ENCODE peak calls at places on chromosomes 13 and 19, in six cellular contexts. W, C, R, L, E and B are unnamed samples. For H3K4me1, the result is how much of the 10 kb centered on the place peaks cover.

GRCh38 chr13:37598572-37598971 is at the start of gene POSTN:
- DNase-seq in W (peak), C (no peak), R (no peak), L (no peak), E (no peak), B (no peak)

GRCh38 chr19:33947565-33947964 is 150.9 kb downstream of the KCTD15 start:
- DNase-seq in W (no peak), C (no peak), R (no peak), L (no peak), E (no peak), B (no peak)

GRCh38 chr19:17719730-17720486 is 628 bp downstream of the MAP1S start:
- DNase-seq in W (no peak), C (peak), R (no peak), L (no peak), E (peak), B (peak)

GRCh38 chr13:35630551-35631275 is 154.2 kb upstream of the MAB21L1 start:
- DNase-seq in W (peak), C (no peak), R (no peak), L (no peak), E (no peak), B (no peak)

GRCh38 chr19:35556846-35557538 is 6.5 kb downstream of the ATP4A start:
- DNase-seq in W (no peak), C (no peak), R (no peak), L (no peak), E (no peak), B (no peak)

GRCh38 chr13:108594153-108594552 is 35.3 kb upstream of the MYO16 start:
- DNase-seq in W (no peak), C (no peak), R (no peak), L (no peak), E (no peak), B (no peak)

GRCh38 chr13:50250403-50250802 is 235.2 kb downstream of the KCNRG start:
- DNase-seq in W (no peak), C (no peak), R (no peak), L (no peak), E (no peak), B (no peak)

GRCh38 chr13:112159575-112160547 is 92.9 kb downstream of the SOX1 start:
- DNase-seq in W (no peak), C (no peak), R (no peak), L (no peak), E (no peak), B (peak)

GRCh38 chr13:100478107-100478809 is 110.3 kb downstream of the GGACT start:
- DNase-seq in W (no peak), C (no peak), R (no peak), L (no peak), E (no peak), B (no peak)

GRCh38 chr19:4568884-4569283 is 9.4 kb upstream of the SEMA6B start:
- DNase-seq in W (no peak), C (no peak), R (no peak), L (no peak), E (no peak), B (no peak)

GRCh38 chr19:53019684-53020083 is 6.0 kb downstream of the ERVV-1 start:
- DNase-seq in W (no peak), C (no peak), R (no peak), L (no peak), E (no peak), B (no peak)

GRCh38 chr19:37361994-37362393 is 8.9 kb upstream of the ZNF527 start:
- DNase-seq in W (peak), C (no peak), R (no peak), L (no peak), E (no peak), B (no peak)

GRCh38 chr13:27295096-27295495 is 24.5 kb downstream of the RASL11A start:
- DNase-seq in W (no peak), C (no peak), R (no peak), L (no peak), E (no peak), B (no peak)

GRCh38 chr19:1057185-1057857 is 9.6 kb upstream of the ARHGAP45 start:
- DNase-seq in W (peak), C (no peak), R (no peak), L (no peak), E (no peak), B (no peak)

GRCh38 chr19:40688294-40688693 is 2.2 kb downstream of the NUMBL start:
- DNase-seq in W (no peak), C (no peak), R (no peak), L (no peak), E (no peak), B (no peak)

GRCh38 chr13:113001251-113002140 is 32.5 kb downstream of the MCF2L start:
- DNase-seq in W (peak), C (no peak), R (no peak), L (no peak), E (peak), B (peak)

GRCh38 chr13:75514080-75515040 is 23.3 kb downstream of the COMMD6 start:
- DNase-seq in W (peak), C (no peak), R (no peak), L (no peak), E (no peak), B (no peak)

GRCh38 chr19:12936582-12936981 is 1.8 kb upstream of the CALR start:
- DNase-seq in W (no peak), C (no peak), R (no peak), L (no peak), E (no peak), B (no peak)

DNA sequence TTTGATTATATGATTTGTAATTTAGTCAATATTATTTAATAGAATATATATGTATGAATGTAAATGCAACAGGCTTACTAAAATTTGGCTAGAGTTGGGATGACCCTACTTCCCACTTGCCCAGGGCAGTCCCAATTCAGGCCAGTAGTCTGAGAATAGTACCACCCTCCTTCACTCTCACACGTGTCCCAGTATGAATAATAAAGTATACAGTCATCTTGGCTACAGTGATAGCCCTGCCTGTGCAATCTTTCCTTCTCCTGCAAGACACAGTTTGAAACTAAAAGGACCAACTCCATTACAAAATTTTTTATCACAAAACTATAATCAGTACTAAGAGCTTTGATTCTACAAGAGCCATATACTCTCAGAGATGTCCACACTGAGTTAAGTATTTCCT is 76.2 kb downstream of the SACS start:
- DNase-seq in W (peak), C (no peak), R (no peak), L (no peak), E (no peak), B (no peak)
- H3K27ac ChIP-seq in W (no peak), C (no peak), R (no peak), L (no peak), E (no peak), B (no peak)

GRCh38 chr19:5958074-5958850 is 19.7 kb downstream of the RANBP3 start:
- DNase-seq in W (no peak), C (no peak), R (no peak), L (no peak), E (no peak), B (no peak)

GRCh38 chr19:5956728-5957127 is 21.2 kb downstream of the RANBP3 start:
- DNase-seq in W (no peak), C (no peak), R (no peak), L (no peak), E (no peak), B (no peak)

GRCh38 chr19:5955638-5955935 is 22.4 kb downstream of the RANBP3 start:
- DNase-seq in W (peak), C (no peak), R (no peak), L (no peak), E (no peak), B (no peak)

GRCh38 chr19:5957132-5957531 is 20.8 kb downstream of the RANBP3 start:
- DNase-seq in W (peak), C (no peak), R (no peak), L (no peak), E (no peak), B (no peak)

DNA sequence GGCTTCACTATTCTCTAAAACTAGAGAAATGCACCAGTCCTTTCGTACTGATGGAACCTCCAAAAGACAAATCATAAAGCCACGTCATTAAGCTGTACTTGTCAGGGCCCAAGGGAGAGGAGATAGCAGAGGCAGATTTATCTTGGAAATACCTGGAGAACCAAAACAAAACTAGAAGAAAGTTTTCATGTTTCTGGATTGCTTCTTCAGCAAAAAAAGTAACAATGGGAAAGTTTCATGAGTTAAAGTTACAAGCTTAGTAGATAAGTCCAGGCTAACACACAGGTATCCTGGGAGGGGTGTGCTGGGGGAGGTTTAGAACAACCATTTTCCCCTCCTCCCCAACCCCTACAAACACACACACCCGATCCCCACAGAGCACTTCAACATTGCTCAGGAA is 21.6 kb downstream of the RANBP3 start:
- DNase-seq in W (no peak), C (no peak), R (no peak), L (no peak), E (no peak), B (no peak)
- H3K4me1 ChIP-seq in W (under half), C (under half), R (half or more), L (half or more), E (half or more), B (half or more)

GRCh38 chr19:50821248-50821612 is 2.4 kb downstream of the KLK1 start:
- DNase-seq in W (no peak), C (no peak), R (no peak), L (no peak), E (no peak), B (no peak)

GRCh38 chr19:50820086-50820485 is 3.5 kb downstream of the KLK1 start:
- DNase-seq in W (no peak), C (no peak), R (no peak), L (no peak), E (no peak), B (no peak)

GRCh38 chr19:50821622-50822021 is 2.0 kb downstream of the KLK1 start:
- DNase-seq in W (no peak), C (no peak), R (no peak), L (no peak), E (no peak), B (no peak)

GRCh38 chr19:50819636-50820035 is 4.0 kb downstream of the KLK1 start:
- DNase-seq in W (no peak), C (no peak), R (no peak), L (no peak), E (no peak), B (no peak)

DNA sequence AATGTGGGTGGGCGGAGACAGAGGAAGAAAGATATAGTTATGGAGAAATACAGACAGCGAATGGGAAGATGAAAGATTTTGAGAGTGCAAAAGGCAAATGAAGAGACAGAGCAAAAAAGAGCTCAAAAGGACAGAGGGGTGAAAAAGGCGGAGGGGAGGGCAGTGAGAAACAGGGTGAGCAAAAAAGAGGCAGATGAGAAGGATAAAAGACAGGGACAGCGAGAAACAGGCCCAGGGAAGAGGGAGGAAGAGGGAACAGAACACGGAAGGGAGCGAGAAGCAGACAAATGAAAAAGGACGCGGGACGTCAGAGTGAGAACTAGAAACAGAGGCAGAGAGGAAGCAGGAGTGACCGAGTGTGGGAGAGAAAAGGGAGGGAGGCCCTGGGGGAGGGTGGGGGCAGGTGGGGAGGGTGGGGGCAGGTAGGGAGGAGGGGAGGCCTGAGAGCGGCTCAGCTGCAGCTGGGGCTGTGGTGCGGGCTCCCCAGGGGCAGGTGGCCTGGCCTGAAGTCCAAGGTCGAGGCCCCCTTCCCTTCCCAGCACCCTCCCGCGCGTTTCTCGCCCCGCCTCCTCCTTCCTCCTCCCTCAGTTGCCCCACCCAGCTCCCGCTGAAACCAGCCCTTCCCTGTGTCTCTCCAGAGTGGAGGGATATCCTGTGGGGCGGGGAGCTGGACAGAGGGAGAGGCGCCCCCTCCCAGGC is 2.9 kb downstream of the KLK1 start:
- DNase-seq in W (no peak), C (no peak), R (no peak), L (no peak), E (no peak), B (peak)
- H3K4me3 ChIP-seq in W (no peak), C (no peak), R (no peak), L (no peak), E (no peak), B (no peak)

DNA sequence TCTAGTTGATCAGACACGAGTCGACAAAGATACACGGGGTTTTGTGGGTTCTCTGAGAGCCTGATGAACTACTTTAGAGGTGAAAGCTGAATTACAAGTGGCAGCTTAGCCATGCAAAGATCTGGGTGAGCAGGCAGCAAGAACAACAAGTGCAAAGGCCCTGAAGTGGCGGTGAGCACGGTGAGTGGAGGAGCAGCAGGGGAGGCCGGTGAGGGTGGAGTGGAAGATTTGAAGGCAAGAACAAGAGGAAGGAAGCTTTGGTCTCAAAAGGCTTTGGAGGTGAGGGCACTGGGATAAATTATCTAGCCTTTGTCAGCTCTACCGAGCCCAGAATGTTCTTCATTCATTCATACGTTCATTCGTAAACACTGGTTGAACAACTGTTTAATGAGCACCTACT is 1.4 kb downstream of the ZNF865 start:
- DNase-seq in W (no peak), C (no peak), R (no peak), L (no peak), E (no peak), B (no peak)
- H3K27ac ChIP-seq in W (peak), C (no peak), R (no peak), L (no peak), E (peak), B (peak)

GRCh38 chr19:47661571-47661970 is 51.7 kb upstream of the EHD2 start:
- DNase-seq in W (no peak), C (no peak), R (no peak), L (no peak), E (no peak), B (no peak)
- H3K4me1 ChIP-seq in W (under half), C (under half), R (half or more), L (under half), E (half or more), B (under half)

GRCh38 chr19:45779231-45780145 is 2.8 kb downstream of the DMPK start:
- DNase-seq in W (peak), C (peak), R (peak), L (peak), E (peak), B (peak)
- H3K4me3 ChIP-seq in W (peak), C (peak), R (no peak), L (peak), E (peak), B (peak)

GRCh38 chr13:26229080-26229615 is 7.0 kb upstream of the RNF6 start:
- DNase-seq in W (no peak), C (no peak), R (no peak), L (no peak), E (no peak), B (no peak)
- H3K27ac ChIP-seq in W (no peak), C (no peak), R (no peak), L (no peak), E (no peak), B (no peak)